ENCODE peak calls at places on chromosomes 16 and 17, in seven cellular contexts. D is AG04450, X is endothelial cell of umbilical vein, B is prostate gland, Z is Peyer's patch, G is GM23248, P is stomach. R is an unnamed sample.

GRCh38 chr17:45287526-45288264 is 25.8 kb upstream of the SPATA32 start:
- DNase-seq in P (no peak), G (no peak), Z (no peak), D (no peak), B (no peak), X (no peak), R (no peak)

GRCh38 chr17:49443862-49444261 is 29.2 kb upstream of the PHB1 start:
- DNase-seq in X (no peak), B (no peak), P (no peak), Z (no peak), D (no peak), G (peak; percentile 64), R (no peak)

GRCh38 chr17:21042434-21043295 is at the start of gene USP22:
- DNase-seq in B (peak; percentile 13), X (no peak), D (no peak), G (peak; percentile 98), Z (peak; percentile 63), P (peak; percentile 31), R (no peak)

GRCh38 chr16:51651061-51651466 is 500.0 kb upstream of the SALL1 start:
- DNase-seq in Z (no peak), D (no peak), B (no peak), G (no peak), X (no peak), P (no peak), R (peak; percentile 43)

GRCh38 chr17:45222994-45223540 is 1.4 kb downstream of the FMNL1 start:
- DNase-seq in G (no peak), D (no peak), B (no peak), X (no peak), Z (no peak), P (no peak), R (no peak)

GRCh38 chr17:731943-732787 is at the start of gene TLCD3A:
- DNase-seq in Z (peak; percentile 80), D (no peak), G (peak; percentile 80), P (peak; percentile 87), X (peak; percentile 35), B (peak; percentile 75), R (peak; percentile 48)

GRCh38 chr16:64705443-64705842 is 416.4 kb downstream of the CDH11 start:
- DNase-seq in X (no peak), G (peak; percentile 32), D (no peak), B (no peak), Z (no peak), P (no peak), R (no peak)

GRCh38 chr16:85278851-85279250 is 166.6 kb upstream of the CIBAR2 start:
- DNase-seq in Z (no peak), B (no peak), X (no peak), G (no peak), D (no peak), P (no peak), R (no peak)

GRCh38 chr17:57542518-57542917 is 202.6 kb downstream of the CCDC182 start:
- DNase-seq in X (no peak), B (no peak), Z (no peak), P (no peak), G (no peak), D (no peak), R (no peak)

GRCh38 chr16:4972938-4973587 is 14.9 kb downstream of the SEC14L5 start:
- DNase-seq in Z (no peak), P (no peak), D (no peak), B (no peak), G (no peak), X (no peak), R (peak; percentile 89)

GRCh38 chr16:67871256-67871655 is 1.6 kb upstream of the EDC4 start:
- DNase-seq in Z (no peak), B (no peak), G (no peak), X (no peak), D (no peak), P (no peak), R (no peak)

GRCh38 chr17:36944488-36945040 is 4.2 kb upstream of the AATF start:
- DNase-seq in B (no peak), Z (no peak), P (no peak), G (no peak), X (no peak), D (no peak), R (no peak)

GRCh38 chr17:36941265-36942021 is 4.2 kb downstream of the LHX1 start:
- DNase-seq in G (no peak), D (no peak), Z (no peak), X (no peak), B (no peak), P (no peak), R (no peak)

GRCh38 chr17:36942031-36942599 is 4.8 kb downstream of the LHX1 start:
- DNase-seq in P (no peak), X (no peak), G (no peak), D (no peak), Z (no peak), B (no peak), R (no peak)

GRCh38 chr17:36943250-36944220 is 5.2 kb upstream of the AATF start:
- DNase-seq in Z (no peak), X (peak; percentile 22), G (no peak), P (no peak), B (no peak), D (no peak), R (peak; percentile 24)

DNA sequence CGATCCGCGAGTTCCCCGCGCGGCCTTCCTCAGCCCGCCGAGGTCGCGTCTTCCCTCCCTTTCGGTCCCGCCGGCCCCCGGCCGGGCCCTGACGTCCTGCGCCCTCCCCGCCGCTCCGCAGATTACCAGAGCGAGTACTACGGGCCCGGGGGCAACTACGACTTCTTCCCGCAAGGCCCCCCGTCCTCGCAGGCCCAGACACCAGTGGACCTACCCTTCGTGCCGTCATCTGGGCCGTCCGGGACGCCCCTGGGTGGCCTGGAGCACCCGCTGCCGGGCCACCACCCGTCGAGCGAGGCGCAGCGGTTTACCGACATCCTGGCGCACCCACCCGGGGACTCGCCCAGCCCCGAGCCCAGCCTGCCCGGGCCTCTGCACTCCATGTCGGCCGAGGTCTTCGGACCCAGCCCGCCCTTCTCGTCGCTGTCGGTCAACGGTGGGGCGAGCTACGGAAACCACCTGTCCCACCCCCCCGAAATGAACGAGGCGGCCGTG is 5.4 kb downstream of the LHX1 start:
- DNase-seq in Z (no peak), P (no peak), B (no peak), G (no peak), D (no peak), X (no peak), R (no peak)
- H3K4me3 ChIP-seq in Z (no peak overlapping the region), P (no peak overlapping the region), B (no peak overlapping the region), G (no peak overlapping the region), D (no peak overlapping the region), X (no peak overlapping the region), R (no peak overlapping the region)

GRCh38 chr17:81034168-81034777 is 678 bp upstream of the BAIAP2 start:
- DNase-seq in D (no peak), X (no peak), P (no peak), Z (no peak), B (no peak), G (no peak), R (no peak)

GRCh38 chr17:81037026-81037782 is 2.3 kb downstream of the BAIAP2 start:
- DNase-seq in B (peak; percentile 90), X (no peak), Z (no peak), D (no peak), P (peak; percentile 91), G (no peak), R (no peak)

GRCh38 chr17:81036128-81036891 is 1.4 kb downstream of the BAIAP2 start:
- DNase-seq in Z (no peak), X (no peak), G (peak; percentile 49), P (no peak), B (no peak), D (no peak), R (peak; percentile 74)

GRCh38 chr17:81034779-81035388 is at the start of gene BAIAP2:
- DNase-seq in X (peak; percentile 88), G (peak; percentile 98), B (peak; percentile 96), D (peak; percentile 83), Z (peak; percentile 97), P (peak; percentile 98), R (peak; percentile 99)

GRCh38 chr17:81035389-81036127 is 607 bp downstream of the BAIAP2 start:
- DNase-seq in B (no peak), P (no peak), D (no peak), G (peak; percentile 63), Z (no peak), X (peak; percentile 26), R (peak; percentile 8)
- H3K27ac ChIP-seq in B (peak overlapping the region; percentile 90), P (peak overlapping the region; percentile 89), D (no peak overlapping the region), G (peak overlapping the region; percentile 10), Z (peak overlapping the region; percentile 63), X (peak overlapping the region; percentile 9), R (peak overlapping the region; percentile 45)

GRCh38 chr16:2206780-2207433 is 1.7 kb downstream of the MLST8 start:
- DNase-seq in G (no peak), X (no peak), Z (no peak), B (no peak), D (no peak), P (no peak), R (no peak)
- H3K4me3 ChIP-seq in G (no peak overlapping the region), X (no peak overlapping the region), Z (no peak overlapping the region), B (no peak overlapping the region), D (no peak overlapping the region), P (no peak overlapping the region), R (peak overlapping the region; percentile 72)

GRCh38 chr17:11612956-11613355 is 14.7 kb downstream of the DNAH9 start:
- DNase-seq in P (no peak), D (no peak), G (no peak), B (no peak), Z (no peak), X (no peak), R (no peak)

GRCh38 chr17:11610999-11611566 is 12.8 kb downstream of the DNAH9 start:
- DNase-seq in D (no peak), X (no peak), G (no peak), Z (no peak), B (no peak), P (no peak), R (no peak)

DNA sequence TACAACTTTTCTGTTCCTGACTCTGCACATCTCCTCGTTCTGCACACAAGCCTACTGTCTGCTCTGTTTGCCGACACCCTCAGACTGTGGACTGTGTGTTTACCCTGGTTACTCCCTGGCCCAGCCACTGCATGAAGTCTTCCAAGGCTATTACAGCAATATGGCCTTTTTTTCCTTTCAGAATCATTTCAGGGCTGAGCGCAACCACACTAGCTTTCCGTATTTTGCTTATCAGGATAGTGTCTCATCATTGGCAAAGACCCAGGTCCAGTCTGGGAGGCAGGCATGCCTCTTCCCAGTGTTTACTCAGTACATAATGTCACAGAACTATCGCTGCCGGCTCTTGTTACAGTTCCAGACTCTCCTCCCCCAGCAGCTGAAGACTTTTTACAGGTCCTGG is 10.1 kb downstream of the DNAH9 start:
- DNase-seq in P (peak; percentile 30), B (peak; percentile 79), Z (peak; percentile 64), X (no peak), D (no peak), G (peak; percentile 1), R (no peak)
- H3K27ac ChIP-seq in P (peak overlapping the region; percentile 20), B (peak overlapping the region; percentile 73), Z (no peak overlapping the region), X (no peak overlapping the region), D (no peak overlapping the region), G (no peak overlapping the region), R (no peak overlapping the region)